ENCODE peak calls at places on chromosomes 16 and 17, in ten cellular contexts. Q, Y, F, S, X, M, A, P, G and H are unnamed samples.

GRCh38 chr17:4786111-4786491 is at the start of gene VMO1:
- DNase-seq in F (no peak), A (peak), P (no peak), G (peak), S (no peak), Y (no peak), Q (no peak), M (peak), X (peak), H (peak)

GRCh38 chr17:352421-353212 is at the start of gene RPH3AL:
- DNase-seq in F (no peak), X (peak), M (no peak), P (peak), Y (no peak), A (no peak), Q (no peak), G (no peak), S (no peak), H (no peak)

GRCh38 chr17:33113281-33114010 is 121.8 kb downstream of the SPACA3 start:
- DNase-seq in Y (no peak), G (peak), A (no peak), F (no peak), P (no peak), X (no peak), Q (no peak), S (no peak), M (no peak), H (peak)

GRCh38 chr16:3974751-3975150 is 94.2 kb upstream of the CREBBP start:
- DNase-seq in Y (no peak), G (no peak), M (no peak), S (no peak), F (no peak), Q (no peak), P (no peak), X (no peak), A (no peak), H (no peak)

GRCh38 chr16:85392756-85393673 is 220.1 kb upstream of the GSE1 start:
- DNase-seq in M (no peak), Q (no peak), P (no peak), F (peak), S (no peak), A (peak), X (peak), G (no peak), Y (no peak), H (no peak)

GRCh38 chr16:49776085-49776501 is 79.8 kb downstream of the ZNF423 start:
- DNase-seq in G (no peak), X (no peak), Y (no peak), S (no peak), Q (no peak), F (no peak), A (no peak), P (peak), M (no peak), H (no peak)

GRCh38 chr17:40348562-40349476 is 15.7 kb downstream of the GJD3 start:
- DNase-seq in M (peak), S (no peak), X (peak), Q (no peak), Y (no peak), P (peak), G (no peak), A (peak), F (no peak), H (no peak)

GRCh38 chr16:9723136-9723535 is 459.1 kb downstream of the GRIN2A start:
- DNase-seq in X (no peak), M (no peak), Q (no peak), Y (no peak), G (no peak), P (no peak), A (no peak), S (no peak), F (no peak), H (no peak)

GRCh38 chr17:28549274-28550132 is 2.9 kb downstream of the UNC119 start:
- DNase-seq in M (no peak), X (peak), P (no peak), Y (peak), F (no peak), S (no peak), Q (no peak), A (no peak), G (no peak), H (no peak)

GRCh38 chr17:13265306-13265705 is 247.5 kb upstream of the ELAC2 start:
- DNase-seq in F (no peak), P (no peak), Q (no peak), A (no peak), Y (no peak), G (no peak), M (no peak), S (no peak), X (no peak), H (no peak)

GRCh38 chr16:25066747-25067631 is 44.6 kb upstream of the LCMT1 start:
- DNase-seq in Y (peak), S (peak), P (peak), M (peak), Q (peak), A (peak), X (peak), G (peak), F (peak), H (peak)

GRCh38 chr17:4881761-4882555 is 17.4 kb upstream of the C17orf107 start:
- DNase-seq in A (no peak), P (no peak), M (no peak), F (no peak), G (peak), Y (peak), Q (peak), S (no peak), X (peak), H (peak)

GRCh38 chr17:49146620-49147306 is 14.2 kb downstream of the B4GALNT2 start:
- DNase-seq in Y (no peak), P (no peak), X (no peak), G (peak), S (no peak), A (no peak), F (no peak), Q (peak), M (no peak), H (peak)

GRCh38 chr17:73393962-73394361 is 82.2 kb upstream of the CDC42EP4 start:
- DNase-seq in A (no peak), M (no peak), Y (no peak), F (no peak), G (peak), S (no peak), Q (peak), P (no peak), X (no peak), H (peak)

GRCh38 chr17:65544658-65545057 is 16.8 kb downstream of the AXIN2 start:
- DNase-seq in Q (no peak), Y (no peak), S (no peak), M (no peak), X (peak), F (no peak), A (no peak), G (no peak), P (no peak), H (no peak)

GRCh38 chr16:48535369-48535787 is 74.6 kb downstream of the N4BP1 start:
- DNase-seq in F (no peak), M (no peak), Y (no peak), Q (no peak), P (no peak), S (no peak), A (peak), X (no peak), G (no peak), H (no peak)

GRCh38 chr16:48535831-48536599 is 74.0 kb downstream of the N4BP1 start:
- DNase-seq in Q (peak), A (peak), F (peak), S (no peak), Y (no peak), M (peak), P (peak), G (peak), X (no peak), H (peak)

GRCh38 chr16:48537275-48537674 is 72.7 kb downstream of the N4BP1 start:
- DNase-seq in P (no peak), M (no peak), F (no peak), Q (no peak), Y (no peak), G (no peak), S (no peak), X (no peak), A (peak), H (no peak)

GRCh38 chr16:48537909-48538745 is 71.9 kb downstream of the N4BP1 start:
- DNase-seq in G (peak), Q (no peak), S (no peak), A (peak), X (no peak), Y (no peak), F (no peak), P (peak), M (peak), H (peak)

GRCh38 chr16:48536600-48537200 is 73.3 kb downstream of the N4BP1 start:
- DNase-seq in M (no peak), Y (no peak), Q (no peak), G (peak), F (no peak), A (peak), P (no peak), S (no peak), X (no peak), H (peak)
- H3K4me3 ChIP-seq in M (no peak), Y (no peak), Q (no peak), G (no peak), F (no peak), A (no peak), P (no peak), S (peak), X (no peak), H (no peak)

GRCh38 chr17:35117984-35118383 is 1.7 kb downstream of the RAD51D start:
- DNase-seq in Q (peak), S (no peak), P (no peak), F (no peak), X (no peak), G (peak), Y (no peak), M (no peak), A (no peak), H (peak)
- TF ChIP-seq CTCF in Q (peak), S (no peak), P (no peak), F (no peak), X (no peak), G (peak), Y (peak), M (no peak), A (no peak), H (peak)

GRCh38 chr16:8676737-8677375 is 2.4 kb downstream of the ABAT start:
- DNase-seq in Y (no peak), G (no peak), A (no peak), F (no peak), Q (no peak), P (no peak), M (no peak), S (no peak), X (no peak), H (no peak)
- H3K4me3 ChIP-seq in Y (no peak), G (no peak), A (no peak), F (no peak), Q (no peak), P (no peak), M (no peak), S (no peak), X (no peak), H (no peak)

DNA sequence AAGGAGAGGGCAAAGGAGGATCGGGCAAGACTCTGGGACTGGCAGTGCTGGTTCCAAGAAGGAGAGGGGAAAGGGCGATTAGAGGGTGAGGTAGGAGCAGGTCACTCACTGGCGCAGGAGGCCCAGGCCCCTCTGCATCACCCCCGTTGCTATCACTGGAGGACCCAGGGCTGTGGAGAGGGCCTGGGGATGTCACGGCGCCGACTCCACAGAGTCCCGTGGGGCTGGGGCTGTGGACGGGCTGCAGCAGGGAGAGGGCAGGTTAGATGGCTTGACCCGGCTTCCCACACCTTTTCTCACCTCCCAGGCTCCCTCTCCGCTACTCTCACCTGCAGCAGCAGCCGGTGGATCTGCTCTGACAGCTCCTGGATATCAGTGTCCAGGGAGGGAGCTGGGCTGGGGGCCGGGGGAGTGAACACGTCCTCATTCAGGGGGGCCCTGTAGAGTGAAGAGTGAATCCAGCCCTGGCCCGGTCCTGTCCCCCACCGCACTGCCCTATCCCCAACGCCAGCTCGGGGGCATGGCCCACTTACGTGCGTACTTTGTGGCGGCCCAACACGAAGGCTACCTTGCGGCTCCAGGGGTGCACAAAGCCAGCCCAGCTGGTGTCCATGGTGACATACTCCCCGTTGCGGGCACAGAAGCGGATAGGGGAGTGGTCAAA is 4.9 kb downstream of the PER1 start:
- DNase-seq in Y (no peak), P (no peak), G (no peak), S (no peak), F (no peak), M (no peak), A (peak), X (no peak), Q (no peak), H (no peak)
- TF ChIP-seq CTCF in Y (no peak), P (no peak), G (no peak), S (no peak), F (no peak), M (no peak), A (no peak), X (no peak), Q (no peak), H (no peak)

GRCh38 chr16:11229432-11229831 is 26.6 kb downstream of the SOCS1 start:
- DNase-seq in X (no peak), F (no peak), G (no peak), P (no peak), S (no peak), A (no peak), Y (no peak), M (no peak), Q (no peak), H (no peak)

GRCh38 chr16:11229906-11230305 is 26.1 kb downstream of the SOCS1 start:
- DNase-seq in Q (no peak), F (no peak), S (no peak), P (no peak), G (no peak), X (peak), M (no peak), Y (no peak), A (no peak), H (no peak)

GRCh38 chr16:11224096-11224893 is 31.7 kb downstream of the SOCS1 start:
- DNase-seq in S (peak), M (peak), Y (peak), X (peak), P (peak), F (peak), A (peak), G (no peak), Q (no peak), H (no peak)

GRCh38 chr16:11224894-11225676 is 30.9 kb downstream of the SOCS1 start:
- DNase-seq in S (no peak), X (peak), Y (peak), P (no peak), Q (peak), M (no peak), A (no peak), G (no peak), F (no peak), H (no peak)

DNA sequence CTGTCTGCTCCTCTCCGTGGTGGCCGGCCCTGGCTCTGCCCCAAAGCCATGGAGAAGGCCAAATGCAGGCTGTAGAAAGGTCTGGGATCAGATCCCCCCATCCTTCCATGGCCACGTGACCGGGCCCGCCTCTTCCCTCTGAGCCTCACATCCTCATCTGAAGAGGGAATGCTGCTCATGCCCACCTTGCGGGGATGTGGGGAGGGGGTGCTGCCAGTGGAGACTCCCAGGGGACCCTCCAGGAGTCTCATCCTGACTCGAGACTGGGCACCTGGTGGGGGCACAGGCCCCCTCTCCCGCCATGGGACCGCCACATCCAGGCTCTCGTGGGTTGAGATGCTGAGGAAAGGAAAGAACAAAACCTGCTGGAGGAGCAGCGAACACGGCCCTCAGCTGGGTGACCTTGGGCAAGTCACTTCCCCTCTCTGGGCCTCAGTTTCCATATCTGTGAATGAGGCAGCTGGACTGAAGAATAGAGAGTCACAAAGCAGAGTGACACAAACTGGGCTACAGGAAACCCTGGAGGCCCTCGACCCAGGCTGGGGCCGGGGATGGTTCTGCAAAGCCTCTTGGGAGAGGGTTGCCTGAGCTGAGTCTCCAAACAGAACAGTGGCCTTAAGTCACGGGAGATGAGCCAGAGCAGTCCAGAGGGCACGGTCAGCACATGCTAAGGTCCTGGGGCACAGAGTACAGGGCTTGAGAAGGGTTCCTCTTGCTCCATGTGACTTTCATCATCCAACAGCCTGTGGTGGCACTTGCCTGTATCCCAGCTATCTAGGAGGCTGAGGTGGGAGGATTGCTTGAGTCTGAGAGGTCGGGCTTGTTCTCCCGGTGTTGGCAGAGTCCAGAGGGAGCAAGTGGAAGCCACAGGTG is 30.1 kb downstream of the SOCS1 start:
- DNase-seq in P (no peak), M (no peak), Y (no peak), Q (no peak), S (no peak), X (no peak), G (no peak), A (no peak), F (no peak), H (no peak)
- H3K4me3 ChIP-seq in P (peak), M (no peak), Y (peak), Q (no peak), S (peak), X (no peak), G (no peak), A (peak), F (peak), H (no peak)

GRCh38 chr17:63986842-63987615 is 11.1 kb upstream of the PRR29 start:
- DNase-seq in Q (no peak), M (no peak), X (no peak), S (no peak), P (no peak), G (no peak), A (no peak), F (no peak), Y (no peak), H (no peak)

GRCh38 chr17:63984206-63984605 is 11.5 kb upstream of the SCN4A start:
- DNase-seq in Q (no peak), X (no peak), M (no peak), F (no peak), A (no peak), P (no peak), S (no peak), Y (no peak), G (peak), H (peak)

GRCh38 chr17:63983326-63983725 is 10.6 kb upstream of the SCN4A start:
- DNase-seq in S (no peak), M (no peak), Q (no peak), P (peak), A (no peak), G (no peak), F (no peak), Y (no peak), X (no peak), H (no peak)

GRCh38 chr17:63984651-63985386 is 12.1 kb upstream of the SCN4A start:
- DNase-seq in A (no peak), Y (no peak), G (peak), Q (peak), S (peak), M (peak), P (peak), X (peak), F (no peak), H (peak)

DNA sequence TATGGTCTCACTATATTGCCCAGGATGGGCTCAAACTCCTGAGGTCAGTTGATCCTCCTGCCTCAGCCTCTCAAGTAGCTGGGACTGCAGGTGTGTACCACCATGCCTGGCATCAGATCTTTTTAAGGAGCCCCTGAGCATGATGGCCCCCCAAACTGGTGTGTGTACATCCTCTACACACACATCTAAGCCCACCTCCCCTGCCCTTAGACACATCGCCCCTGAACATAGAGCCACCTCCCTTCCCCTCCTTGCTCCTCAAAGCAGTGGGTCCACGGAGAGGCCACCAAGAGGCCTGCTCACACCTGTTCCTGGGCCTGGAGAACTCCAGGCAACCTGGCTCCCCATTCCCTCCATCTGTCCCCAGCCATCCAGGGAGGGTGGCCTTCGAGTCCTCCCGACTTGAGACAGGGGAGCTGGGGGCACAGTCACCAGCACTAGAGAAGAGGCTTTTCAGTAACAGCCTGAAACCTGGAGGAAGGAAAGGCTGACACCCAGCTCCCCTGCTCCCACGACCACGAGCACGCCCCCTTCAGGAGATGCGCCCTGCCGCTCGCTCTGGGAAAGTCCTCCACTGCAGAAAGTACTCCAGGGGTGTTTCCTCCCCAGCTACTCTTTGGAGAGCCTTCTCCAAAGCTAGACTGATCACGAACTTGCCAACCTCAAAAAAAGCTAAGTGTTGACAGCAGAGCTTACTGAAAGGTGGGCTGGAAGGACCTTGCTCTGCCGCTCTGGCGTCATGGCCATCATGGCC is 12.6 kb upstream of the PRR29 start:
- DNase-seq in S (no peak), P (no peak), G (no peak), A (no peak), M (no peak), X (no peak), Q (no peak), F (no peak), Y (no peak), H (no peak)
- TF ChIP-seq CTCF in S (no peak), P (no peak), G (no peak), A (no peak), M (no peak), X (no peak), Q (no peak), F (no peak), Y (no peak), H (no peak)

DNA sequence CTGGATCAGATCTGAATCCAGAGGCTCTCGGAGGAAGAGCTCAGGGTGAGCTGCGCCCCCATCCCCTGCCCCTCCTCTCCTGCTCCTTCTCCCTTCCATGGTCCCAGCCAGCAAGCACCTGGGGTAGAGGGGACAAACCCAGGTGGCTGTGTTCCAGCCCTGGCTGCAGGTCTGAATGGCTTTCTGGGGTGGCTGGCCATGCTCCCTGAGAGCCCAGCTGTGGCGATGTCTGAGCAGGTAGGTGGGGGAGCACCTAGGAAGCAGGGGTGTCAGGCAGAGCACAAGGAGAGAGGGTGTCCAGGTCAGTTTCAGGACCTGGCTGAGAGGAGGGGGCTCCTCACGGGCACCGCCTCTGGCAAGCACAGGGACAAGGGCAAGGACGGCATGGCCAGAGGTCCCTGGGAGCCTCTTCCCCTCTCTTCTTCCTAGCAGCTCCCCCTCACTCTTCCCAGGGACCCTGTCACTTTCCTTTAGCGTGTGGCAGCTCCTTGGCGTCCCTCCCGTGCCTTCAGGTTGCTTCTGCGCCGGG is 310.0 kb downstream of the SEC14L1 start:
- DNase-seq in P (no peak), G (no peak), M (no peak), S (no peak), Q (no peak), Y (no peak), X (peak), F (no peak), A (no peak), H (no peak)
- H3K4me3 ChIP-seq in P (peak), G (peak), M (peak), S (peak), Q (peak), Y (peak), X (peak), F (peak), A (peak), H (peak)